ENCODE peak calls at places on chromosomes 13 and 19, in five cellular contexts. One of them, this sample, is unnamed.

GRCh38 chr13:98845726-98846125 is 93.3 kb upstream of the SLC15A1 start:
- DNase-seq in upper lobe of right lung: no peak
- DNase-seq in fibroblast of lung: no peak
- DNase-seq in tibial artery: no peak
- DNase-seq in uterus: no peak
- DNase-seq in this sample: no peak

GRCh38 chr13:110388141-110388943 is 81.3 kb downstream of the COL4A2 start:
- DNase-seq in upper lobe of right lung: no peak
- DNase-seq in fibroblast of lung: peak; percentile 87
- DNase-seq in tibial artery: no peak
- DNase-seq in uterus: peak; percentile 83
- DNase-seq in this sample: no peak

GRCh38 chr19:6047741-6048231 is 62.5 kb downstream of the RFX2 start:
- DNase-seq in upper lobe of right lung: no peak
- DNase-seq in fibroblast of lung: peak; percentile 39
- DNase-seq in tibial artery: no peak
- DNase-seq in uterus: no peak
- DNase-seq in this sample: no peak

GRCh38 chr13:36783883-36784282 is 35.1 kb upstream of the RFXAP start:
- DNase-seq in upper lobe of right lung: no peak
- DNase-seq in fibroblast of lung: no peak
- DNase-seq in tibial artery: no peak
- DNase-seq in uterus: no peak
- DNase-seq in this sample: no peak

GRCh38 chr13:34025746-34026145 is 207.8 kb downstream of the RFC3 start:
- DNase-seq in upper lobe of right lung: no peak
- DNase-seq in fibroblast of lung: peak; percentile 89
- DNase-seq in tibial artery: no peak
- DNase-seq in uterus: no peak
- DNase-seq in this sample: no peak

GRCh38 chr13:111482126-111482525 is 161.7 kb downstream of the TEX29 start:
- DNase-seq in upper lobe of right lung: peak; percentile 22
- DNase-seq in fibroblast of lung: no peak
- DNase-seq in tibial artery: no peak
- DNase-seq in uterus: no peak
- DNase-seq in this sample: no peak

GRCh38 chr13:94664889-94665288 is 47.5 kb downstream of the SOX21 start:
- DNase-seq in upper lobe of right lung: no peak
- DNase-seq in fibroblast of lung: no peak
- DNase-seq in tibial artery: no peak
- DNase-seq in uterus: no peak
- DNase-seq in this sample: no peak

GRCh38 chr19:14556662-14557188 is 15.1 kb downstream of the NDUFB7 start:
- DNase-seq in upper lobe of right lung: peak; percentile 88
- DNase-seq in fibroblast of lung: peak; percentile 73
- DNase-seq in tibial artery: peak; percentile 44
- DNase-seq in uterus: peak; percentile 52
- DNase-seq in this sample: peak; percentile 42

GRCh38 chr13:102141625-102142472 is 260.0 kb downstream of the FGF14 start:
- DNase-seq in upper lobe of right lung: no peak
- DNase-seq in fibroblast of lung: peak; percentile 23
- DNase-seq in tibial artery: no peak
- DNase-seq in uterus: no peak
- DNase-seq in this sample: no peak

GRCh38 chr13:95217920-95218830 is 83.1 kb downstream of the ABCC4 start:
- DNase-seq in upper lobe of right lung: no peak
- DNase-seq in fibroblast of lung: no peak
- DNase-seq in tibial artery: no peak
- DNase-seq in uterus: no peak
- DNase-seq in this sample: no peak

GRCh38 chr13:98202026-98202425 is 25.0 kb upstream of the RNF113B start:
- DNase-seq in upper lobe of right lung: no peak
- DNase-seq in fibroblast of lung: no peak
- DNase-seq in tibial artery: no peak
- DNase-seq in uterus: no peak
- DNase-seq in this sample: no peak

GRCh38 chr19:19457691-19458090 is 52.2 kb downstream of the GATAD2A start:
- DNase-seq in upper lobe of right lung: no peak
- DNase-seq in fibroblast of lung: no peak
- DNase-seq in tibial artery: no peak
- DNase-seq in uterus: no peak
- DNase-seq in this sample: no peak

GRCh38 chr13:51793570-51794273 is 10.2 kb downstream of the DHRS12 start:
- DNase-seq in upper lobe of right lung: no peak
- DNase-seq in fibroblast of lung: peak; percentile 91
- DNase-seq in tibial artery: no peak
- DNase-seq in uterus: no peak
- DNase-seq in this sample: no peak

GRCh38 chr19:2199215-2199614 is 35.5 kb downstream of the DOT1L start:
- DNase-seq in upper lobe of right lung: no peak
- DNase-seq in fibroblast of lung: no peak
- DNase-seq in tibial artery: no peak
- DNase-seq in uterus: no peak
- DNase-seq in this sample: no peak

GRCh38 chr19:5934779-5935472 is 20.9 kb downstream of the CAPS start:
- DNase-seq in upper lobe of right lung: no peak
- DNase-seq in fibroblast of lung: peak; percentile 47
- DNase-seq in tibial artery: no peak
- DNase-seq in uterus: peak; percentile 84
- DNase-seq in this sample: no peak

GRCh38 chr19:7636691-7637373 is at the start of gene STXBP2:
- DNase-seq in upper lobe of right lung: peak; percentile 94
- DNase-seq in fibroblast of lung: no peak
- DNase-seq in tibial artery: peak; percentile 44
- DNase-seq in uterus: no peak
- DNase-seq in this sample: peak; percentile 92

GRCh38 chr13:42113478-42113877 is 65.0 kb downstream of the DGKH start:
- DNase-seq in upper lobe of right lung: no peak
- DNase-seq in fibroblast of lung: no peak
- DNase-seq in tibial artery: no peak
- DNase-seq in uterus: no peak
- DNase-seq in this sample: no peak

GRCh38 chr13:95296326-95296939 is 4.8 kb downstream of the ABCC4 start:
- DNase-seq in upper lobe of right lung: peak; percentile 79
- DNase-seq in fibroblast of lung: no peak
- DNase-seq in tibial artery: no peak
- DNase-seq in uterus: no peak
- DNase-seq in this sample: no peak

GRCh38 chr19:4369109-4369887 is 25.9 kb downstream of the MPND start:
- DNase-seq in upper lobe of right lung: peak; percentile 89
- DNase-seq in fibroblast of lung: peak; percentile 56
- DNase-seq in tibial artery: no peak
- DNase-seq in uterus: no peak
- DNase-seq in this sample: peak; percentile 68

GRCh38 chr19:16327911-16328823 is 3.5 kb downstream of the KLF2 start:
- DNase-seq in upper lobe of right lung: peak; percentile 89
- DNase-seq in fibroblast of lung: peak; percentile 41
- DNase-seq in tibial artery: peak; percentile 95
- DNase-seq in uterus: peak; percentile 93
- DNase-seq in this sample: peak; percentile 68

GRCh38 chr13:41956272-41956671 is 4.6 kb downstream of the VWA8 start:
- DNase-seq in upper lobe of right lung: no peak
- DNase-seq in fibroblast of lung: no peak
- DNase-seq in tibial artery: no peak
- DNase-seq in uterus: no peak
- DNase-seq in this sample: no peak

GRCh38 chr19:39145180-39145953 is 19.8 kb downstream of the PAK4 start:
- DNase-seq in upper lobe of right lung: no peak
- DNase-seq in fibroblast of lung: no peak
- DNase-seq in tibial artery: no peak
- DNase-seq in uterus: peak; percentile 50
- DNase-seq in this sample: no peak

GRCh38 chr19:30795727-30796126 is 423.5 kb downstream of the ZNF536 start:
- DNase-seq in upper lobe of right lung: no peak
- DNase-seq in fibroblast of lung: no peak
- DNase-seq in tibial artery: no peak
- DNase-seq in uterus: no peak
- DNase-seq in this sample: no peak

GRCh38 chr19:17058236-17058635 is 17.0 kb downstream of the HAUS8 start:
- DNase-seq in upper lobe of right lung: no peak
- DNase-seq in fibroblast of lung: no peak
- DNase-seq in tibial artery: no peak
- DNase-seq in uterus: no peak
- DNase-seq in this sample: no peak

GRCh38 chr19:36139120-36139472 is 770 bp upstream of the CAPNS1 start:
- DNase-seq in upper lobe of right lung: no peak
- DNase-seq in fibroblast of lung: no peak
- DNase-seq in tibial artery: no peak
- DNase-seq in uterus: no peak
- DNase-seq in this sample: no peak

GRCh38 chr19:57473646-57474045 is 3.7 kb downstream of the ZNF772 start:
- DNase-seq in upper lobe of right lung: no peak
- DNase-seq in fibroblast of lung: peak; percentile 19
- DNase-seq in tibial artery: no peak
- DNase-seq in uterus: no peak
- DNase-seq in this sample: no peak

GRCh38 chr19:1481893-1482360 is 2.9 kb upstream of the C19orf25 start:
- DNase-seq in upper lobe of right lung: peak; percentile 65
- DNase-seq in fibroblast of lung: no peak
- DNase-seq in tibial artery: no peak
- DNase-seq in uterus: no peak
- DNase-seq in this sample: no peak

GRCh38 chr19:42285546-42285945 is 16.4 kb upstream of the PRR19 start:
- DNase-seq in upper lobe of right lung: no peak
- DNase-seq in fibroblast of lung: no peak
- DNase-seq in tibial artery: no peak
- DNase-seq in uterus: no peak
- DNase-seq in this sample: no peak

GRCh38 chr13:37460211-37460610 is 138.4 kb downstream of the POSTN start:
- DNase-seq in upper lobe of right lung: no peak
- DNase-seq in fibroblast of lung: peak; percentile 27
- DNase-seq in tibial artery: no peak
- DNase-seq in uterus: no peak
- DNase-seq in this sample: no peak

GRCh38 chr19:37979547-37980082 is 72.6 kb downstream of the SIPA1L3 start:
- DNase-seq in upper lobe of right lung: peak; percentile 75
- DNase-seq in fibroblast of lung: peak; percentile 69
- DNase-seq in tibial artery: no peak
- DNase-seq in uterus: no peak
- DNase-seq in this sample: no peak

DNA sequence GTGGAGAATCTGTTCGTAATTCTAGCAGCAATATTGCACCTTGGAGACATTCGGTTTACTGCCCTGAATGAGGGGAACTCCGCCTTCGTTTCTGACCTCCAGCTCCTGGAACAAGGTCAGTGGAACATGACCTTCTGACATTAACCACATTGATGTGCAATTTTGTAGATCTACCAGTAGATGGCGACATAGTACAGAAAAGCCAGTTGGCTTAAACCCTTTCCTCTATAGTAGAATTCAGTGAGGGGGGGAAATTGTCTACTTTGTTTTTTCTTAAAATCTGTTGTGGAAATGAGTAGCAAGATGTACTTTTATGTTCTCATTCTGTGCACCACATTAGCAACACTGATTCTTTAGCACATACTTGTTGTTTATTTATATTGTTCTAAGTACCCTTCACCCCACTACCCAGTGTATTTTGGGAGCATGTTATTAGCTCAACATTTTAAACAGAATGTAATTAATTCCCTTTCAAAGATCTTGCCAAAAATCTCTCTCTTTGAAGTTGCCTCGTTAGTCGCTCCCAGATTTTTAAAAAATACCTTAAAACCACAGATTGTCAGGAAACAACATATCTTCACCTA is 332.2 kb downstream of the MYO16 start:
- DNase-seq in upper lobe of right lung: no peak
- DNase-seq in fibroblast of lung: peak; percentile 43
- DNase-seq in tibial artery: no peak
- DNase-seq in uterus: no peak
- DNase-seq in this sample: no peak
- H3K27ac ChIP-seq in upper lobe of right lung: no peak overlapping the region
- H3K27ac ChIP-seq in fibroblast of lung: no peak overlapping the region
- H3K27ac ChIP-seq in tibial artery: no peak overlapping the region
- H3K27ac ChIP-seq in uterus: no peak overlapping the region
- H3K27ac ChIP-seq in this sample: no peak overlapping the region

GRCh38 chr19:45503909-45504308 is 3.4 kb upstream of the VASP start:
- DNase-seq in upper lobe of right lung: no peak
- DNase-seq in fibroblast of lung: no peak
- DNase-seq in tibial artery: no peak
- DNase-seq in uterus: no peak
- DNase-seq in this sample: no peak

GRCh38 chr19:45498411-45499195 is at the start of gene PPM1N:
- DNase-seq in upper lobe of right lung: peak; percentile 72
- DNase-seq in fibroblast of lung: no peak
- DNase-seq in tibial artery: no peak
- DNase-seq in uterus: no peak
- DNase-seq in this sample: peak; percentile 56

GRCh38 chr19:45499196-45500180 is 1.2 kb downstream of the PPM1N start:
- DNase-seq in upper lobe of right lung: peak; percentile 72
- DNase-seq in fibroblast of lung: no peak
- DNase-seq in tibial artery: peak; percentile 47
- DNase-seq in uterus: no peak
- DNase-seq in this sample: peak; percentile 52

GRCh38 chr19:45500918-45501729 is 2.9 kb downstream of the PPM1N start:
- DNase-seq in upper lobe of right lung: no peak
- DNase-seq in fibroblast of lung: no peak
- DNase-seq in tibial artery: no peak
- DNase-seq in uterus: no peak
- DNase-seq in this sample: no peak

DNA sequence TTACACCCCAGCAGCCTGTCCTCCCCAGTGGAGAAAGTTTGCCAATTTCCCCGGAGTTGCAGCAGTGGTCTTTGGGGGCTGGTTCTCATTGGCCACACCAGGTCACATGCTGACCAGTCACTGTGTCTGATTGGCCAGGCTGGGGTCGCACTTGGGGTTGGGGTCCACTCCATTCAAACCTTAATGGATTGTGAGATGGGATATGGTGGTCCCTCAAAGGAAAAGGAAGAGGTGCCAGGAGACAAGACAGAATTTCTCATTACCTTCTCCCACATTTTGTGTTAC is 3.4 kb downstream of the PPM1N start:
- DNase-seq in upper lobe of right lung: no peak
- DNase-seq in fibroblast of lung: no peak
- DNase-seq in tibial artery: no peak
- DNase-seq in uterus: no peak
- DNase-seq in this sample: no peak
- H3K4me3 ChIP-seq in upper lobe of right lung: no peak overlapping the region
- H3K4me3 ChIP-seq in fibroblast of lung: no peak overlapping the region
- H3K4me3 ChIP-seq in tibial artery: no peak overlapping the region
- H3K4me3 ChIP-seq in uterus: no peak overlapping the region
- H3K4me3 ChIP-seq in this sample: no peak overlapping the region

GRCh38 chr13:21475115-21475514 is 16.0 kb upstream of the ZDHHC20 start:
- DNase-seq in upper lobe of right lung: no peak
- DNase-seq in fibroblast of lung: no peak
- DNase-seq in tibial artery: no peak
- DNase-seq in uterus: no peak
- DNase-seq in this sample: no peak
- H3K27ac ChIP-seq in upper lobe of right lung: no peak overlapping the region
- H3K27ac ChIP-seq in fibroblast of lung: no peak overlapping the region
- H3K27ac ChIP-seq in tibial artery: no peak overlapping the region
- H3K27ac ChIP-seq in uterus: no peak overlapping the region
- H3K27ac ChIP-seq in this sample: no peak overlapping the region

DNA sequence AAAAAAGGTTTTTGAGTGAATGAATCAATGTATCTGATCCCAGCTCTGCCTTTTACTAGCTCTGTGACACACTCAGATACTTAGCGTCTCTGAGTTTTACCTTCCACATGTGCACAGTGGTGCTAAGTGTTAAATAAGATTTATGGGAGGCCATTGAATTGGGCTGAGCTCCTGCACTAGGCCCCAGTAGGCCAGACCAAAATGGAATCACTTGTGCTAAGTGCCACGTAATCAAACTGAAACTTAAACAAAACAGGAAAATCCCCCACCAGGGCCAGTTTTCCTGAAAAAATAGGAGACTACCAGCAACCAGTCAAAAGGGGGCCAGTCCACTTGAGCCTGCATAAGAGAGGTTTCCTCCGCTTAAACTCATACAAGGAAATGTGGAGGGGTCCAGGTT is 40.9 kb downstream of the GJA3 start:
- DNase-seq in upper lobe of right lung: no peak
- DNase-seq in fibroblast of lung: no peak
- DNase-seq in tibial artery: no peak
- DNase-seq in uterus: no peak
- DNase-seq in this sample: no peak
- H3K4me3 ChIP-seq in upper lobe of right lung: no peak overlapping the region
- H3K4me3 ChIP-seq in fibroblast of lung: no peak overlapping the region
- H3K4me3 ChIP-seq in tibial artery: peak overlapping the region; percentile 21
- H3K4me3 ChIP-seq in uterus: no peak overlapping the region
- H3K4me3 ChIP-seq in this sample: peak overlapping the region; percentile 39

This sample was measured in naive thymus-derived CD4-positive, alpha-beta T cell.